ENCODE peak calls at places on chromosomes 4 and X, in nine cellular contexts. R is Calu3; A is colonic mucosa; E is fibroblast of mammary gland; D is body of pancreas; G is CD4-positive, alpha-beta T cell; H is A549; P is H1; Q is choroid plexus epithelial cell. W is an unnamed sample.

GRCh38 chrX:63755892-63756291 is 29.1 kb downstream of the ARHGEF9 start:
- DNase-seq in E (no peak), P (no peak), Q (no peak), G (no peak), A (no peak), D (no peak), R (no peak), H (no peak), W (no peak)

GRCh38 chr4:80138556-80139538 is 58.5 kb upstream of the PRDM8 start:
- DNase-seq in Q (peak), D (no peak), R (no peak), P (no peak), A (no peak), H (no peak), G (peak), E (peak), W (peak)

GRCh38 chrX:50700921-50701320 is 113.1 kb downstream of the SHROOM4 start:
- DNase-seq in A (no peak), E (peak), G (no peak), H (no peak), D (no peak), R (no peak), Q (no peak), P (no peak), W (peak)

GRCh38 chr4:16016536-16016935 is 53.6 kb upstream of the FGFBP2 start:
- DNase-seq in Q (no peak), P (no peak), E (no peak), G (no peak), D (no peak), R (no peak), A (no peak), H (no peak), W (no peak)

GRCh38 chr4:82380344-82380743 is 6.6 kb upstream of the HNRNPD start:
- DNase-seq in D (no peak), A (no peak), E (no peak), P (no peak), R (peak), Q (no peak), H (no peak), G (no peak), W (no peak)

GRCh38 chrX:132750312-132751042 is 208.0 kb downstream of the HS6ST2 start:
- DNase-seq in D (no peak), H (no peak), Q (no peak), A (no peak), G (no peak), R (no peak), E (no peak), P (no peak), W (peak)

GRCh38 chrX:5113128-5113527 is 1115.5 kb downstream of the NLGN4X start:
- DNase-seq in G (no peak), Q (peak), D (no peak), E (no peak), A (no peak), H (peak), R (peak), P (no peak), W (no peak)

GRCh38 chrX:119062750-119063374 is 9.9 kb upstream of the CT47C1 start:
- DNase-seq in A (no peak), R (no peak), P (no peak), E (peak), Q (peak), G (no peak), H (no peak), D (peak), W (no peak)

DNA sequence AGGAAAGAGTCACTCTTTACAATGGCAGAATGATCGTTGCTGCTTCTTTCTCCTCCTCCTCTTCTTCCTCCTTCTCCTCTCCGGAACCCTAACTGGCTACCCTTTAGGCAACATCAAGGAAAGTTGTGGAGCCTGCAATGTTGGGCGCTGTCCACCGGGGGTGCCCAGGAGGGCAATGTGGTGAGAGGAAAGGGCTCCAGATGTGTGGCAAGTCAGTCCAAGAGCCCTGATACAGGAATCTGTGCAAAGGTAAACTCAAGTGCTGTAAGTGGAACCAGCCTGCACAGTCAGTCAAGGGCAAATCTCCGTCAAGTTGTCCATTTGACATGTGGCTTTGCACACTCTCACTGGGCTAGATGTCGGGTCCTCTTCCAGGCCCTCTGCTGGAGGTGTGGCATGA is 2.8 kb downstream of the RTL5 start:
- DNase-seq in D (no peak), R (peak), P (no peak), Q (peak), A (no peak), G (no peak), E (peak), H (peak), W (no peak)
- TF ChIP-seq CTCF in D (no peak), R (no peak), P (peak), Q (peak), A (no peak), G (no peak), E (peak), H (peak), W (peak)

GRCh38 chr4:151395873-151396272 is 13.1 kb upstream of the FHIP1A start:
- DNase-seq in G (no peak), Q (no peak), H (no peak), E (no peak), P (no peak), A (no peak), D (no peak), R (no peak), W (no peak)

GRCh38 chr4:151403656-151404055 is 5.3 kb upstream of the FHIP1A start:
- DNase-seq in R (no peak), A (no peak), Q (no peak), P (no peak), H (no peak), E (no peak), D (no peak), G (no peak), W (no peak)

GRCh38 chr4:151402150-151402865 is 6.7 kb upstream of the FHIP1A start:
- DNase-seq in D (no peak), Q (no peak), G (no peak), R (no peak), P (no peak), A (peak), E (no peak), H (no peak), W (no peak)

GRCh38 chr4:151401739-151402138 is 7.2 kb upstream of the FHIP1A start:
- DNase-seq in A (no peak), G (no peak), D (no peak), R (no peak), E (no peak), P (no peak), Q (no peak), H (no peak), W (no peak)

DNA sequence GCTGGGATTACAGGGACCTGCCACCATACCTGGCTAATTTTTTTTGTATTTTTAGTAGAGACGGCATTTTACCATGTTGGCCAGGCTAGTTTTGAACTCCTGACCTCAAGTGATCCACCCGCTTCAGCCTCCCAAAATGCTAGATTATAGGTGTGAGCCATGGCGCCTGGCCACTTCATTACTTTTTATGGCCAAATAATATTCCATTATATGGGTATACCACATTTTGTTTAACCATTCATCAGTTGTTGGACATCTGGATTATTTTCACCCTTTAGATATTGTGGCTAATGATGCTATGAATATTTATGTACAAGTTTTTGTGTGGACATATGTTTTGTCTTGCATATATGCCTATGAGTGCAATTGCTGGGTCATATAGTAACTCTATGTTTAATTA is 8.6 kb upstream of the FHIP1A start:
- DNase-seq in H (no peak), R (no peak), P (no peak), E (no peak), D (no peak), A (no peak), G (no peak), Q (no peak), W (no peak)
- TF ChIP-seq CTCF in H (no peak), R (no peak), P (no peak), E (no peak), D (no peak), A (no peak), G (no peak), Q (no peak), W (no peak)

GRCh38 chr4:107379054-107379869 is 340.8 kb downstream of the PAPSS1 start:
- DNase-seq in E (peak), H (no peak), G (no peak), A (no peak), P (no peak), D (no peak), Q (peak), R (no peak), W (peak)
- TF ChIP-seq CTCF in E (peak), H (no peak), G (no peak), A (no peak), P (no peak), D (no peak), Q (peak), R (no peak), W (peak)

DNA sequence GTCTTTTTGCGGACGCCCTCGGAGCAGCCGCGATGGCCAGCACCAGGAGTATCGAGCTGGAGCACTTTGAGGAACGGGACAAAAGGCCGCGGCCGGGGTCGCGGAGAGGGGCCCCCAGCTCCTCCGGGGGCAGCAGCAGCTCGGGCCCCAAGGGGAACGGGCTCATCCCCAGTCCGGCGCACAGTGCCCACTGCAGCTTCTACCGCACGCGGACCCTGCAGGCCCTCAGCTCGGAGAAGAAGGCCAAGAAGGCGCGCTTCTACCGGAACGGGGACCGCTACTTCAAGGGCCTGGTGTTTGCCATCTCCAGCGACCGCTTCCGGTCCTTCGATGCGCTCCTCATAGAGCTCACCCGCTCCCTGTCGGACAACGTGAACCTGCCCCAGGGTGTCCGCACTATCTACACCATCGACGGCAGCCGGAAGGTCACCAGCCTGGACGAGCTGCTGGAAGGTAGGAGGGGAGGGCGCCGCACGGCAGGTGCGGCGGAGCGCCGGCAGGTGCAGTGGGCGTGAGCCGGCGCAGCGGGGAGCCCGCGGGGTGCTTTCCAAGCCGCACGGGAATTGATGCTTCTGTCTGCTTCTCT is 844 bp downstream of the DCLK2 start:
- DNase-seq in G (no peak), A (peak), D (peak), P (peak), E (peak), Q (peak), H (peak), R (peak), W (peak)
- TF ChIP-seq CTCF in G (no peak), A (no peak), D (no peak), P (peak), E (no peak), Q (no peak), H (peak), R (no peak), W (no peak)

DNA sequence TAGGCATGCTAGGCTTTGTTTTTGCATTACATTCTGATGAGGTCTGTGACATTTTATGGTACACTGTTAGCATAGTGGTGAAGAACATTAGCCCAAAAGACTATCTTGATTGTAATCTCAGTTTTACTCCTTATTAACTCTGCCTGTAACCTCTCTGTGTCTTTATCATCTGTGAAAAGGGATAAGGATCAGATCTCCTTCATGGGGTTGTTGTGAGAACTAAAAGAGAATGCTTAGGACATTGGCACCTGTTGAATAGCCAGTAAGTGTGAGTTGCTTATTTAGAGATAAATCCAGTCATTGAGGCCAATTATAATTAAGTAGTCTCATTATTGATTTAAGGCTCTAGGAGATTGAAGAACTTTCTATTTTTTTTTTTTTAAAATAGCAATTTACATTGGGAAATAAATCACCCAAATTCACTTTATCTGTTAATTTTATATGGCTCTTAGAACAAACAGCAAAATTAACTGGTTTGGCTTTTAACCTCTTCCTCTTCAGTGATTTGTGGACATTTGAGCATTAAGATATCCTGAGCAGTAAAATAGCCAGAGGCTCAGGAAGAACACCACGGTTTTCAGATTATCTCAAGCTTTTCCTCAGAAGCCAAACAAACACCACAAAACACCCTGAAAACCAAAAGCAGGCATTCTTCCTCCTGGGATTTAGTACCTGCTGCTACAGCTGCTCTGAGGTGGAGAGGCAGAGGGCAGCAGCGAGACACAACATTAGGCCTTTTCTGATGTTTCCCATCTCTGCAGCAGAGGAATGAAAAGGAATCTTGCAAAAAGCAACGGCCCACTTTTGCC is 192.9 kb downstream of the ARHGAP10 start:
- DNase-seq in P (peak), H (peak), E (peak), A (peak), Q (peak), D (peak), G (no peak), R (peak), W (peak)
- TF ChIP-seq CTCF in P (peak), H (no peak), E (peak), A (peak), Q (peak), D (no peak), G (no peak), R (no peak), W (peak)

GRCh38 chr4:55143858-55144257 is 18.5 kb upstream of the KDR start:
- DNase-seq in E (no peak), G (no peak), Q (no peak), H (no peak), D (no peak), A (no peak), R (no peak), P (no peak), W (no peak)
- TF ChIP-seq CTCF in E (no peak), G (no peak), Q (no peak), H (no peak), D (no peak), A (no peak), R (no peak), P (no peak), W (no peak)

DNA sequence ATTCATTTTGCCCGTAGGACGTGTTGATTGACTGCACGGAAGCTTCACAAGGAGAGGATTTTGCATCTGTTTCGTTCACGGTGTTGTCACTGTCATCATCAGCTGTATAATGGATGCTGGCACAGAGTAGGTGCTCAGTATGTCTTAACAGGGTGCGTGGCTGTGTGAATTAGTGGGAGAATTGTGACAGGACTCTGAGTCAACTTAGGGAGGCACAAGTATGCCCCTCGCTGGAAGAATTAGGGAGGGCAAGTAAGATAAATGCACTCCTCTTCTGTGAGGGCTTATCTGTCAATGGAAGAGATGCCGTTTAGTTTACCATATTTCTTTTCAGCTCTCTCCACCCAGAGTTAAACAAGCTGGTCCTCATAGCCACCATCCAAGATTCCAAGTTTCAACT is 107.2 kb downstream of the TRIML1 start:
- DNase-seq in E (peak), D (no peak), R (no peak), H (peak), G (no peak), A (no peak), Q (no peak), P (peak), W (no peak)
- TF ChIP-seq CTCF in E (peak), D (no peak), R (no peak), H (no peak), G (no peak), A (no peak), Q (peak), P (peak), W (no peak)

GRCh38 chrX:103941201-103941975 is 21.0 kb upstream of the TMSB15B start:
- DNase-seq in P (no peak), H (peak), Q (peak), A (no peak), E (peak), G (no peak), D (no peak), R (peak), W (peak)
- TF ChIP-seq CTCF in P (peak), H (peak), Q (peak), A (peak), E (peak), G (peak), D (peak), R (no peak), W (peak)

DNA sequence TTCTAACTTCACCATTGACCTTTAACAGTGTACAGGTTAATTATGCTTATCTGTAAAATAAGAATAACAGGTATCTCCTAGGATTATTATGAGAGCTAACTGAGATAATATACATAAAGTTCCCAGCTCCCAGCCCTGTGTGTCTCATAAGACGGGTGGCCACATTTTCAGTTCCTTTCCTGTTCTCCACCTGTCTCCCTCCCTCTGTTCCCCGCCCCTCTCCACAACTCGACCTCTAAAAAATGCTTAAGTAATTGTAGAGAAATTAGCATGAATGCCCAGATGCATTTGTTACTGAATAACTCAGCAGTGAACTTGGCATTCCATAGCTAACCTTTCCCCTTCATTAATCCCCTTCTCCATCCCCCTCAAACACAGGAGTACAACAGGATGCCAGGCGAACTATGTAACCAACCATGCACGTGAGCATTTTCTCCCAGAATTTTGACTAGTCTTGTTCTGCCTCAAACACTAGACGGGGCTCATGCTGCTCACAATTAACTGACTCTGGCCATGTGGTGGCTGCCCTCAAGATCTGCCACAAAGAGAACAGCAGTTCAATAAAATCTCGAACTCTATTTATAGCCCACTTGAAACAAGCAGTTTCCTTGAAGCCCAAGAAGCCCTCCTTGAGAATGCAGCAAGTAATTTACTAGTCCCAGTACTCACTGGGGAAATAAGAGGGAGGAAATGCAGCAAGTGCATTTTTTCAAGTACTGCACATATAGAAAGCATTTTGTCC is 351.2 kb downstream of the ARHGAP24 start:
- DNase-seq in H (peak), Q (peak), A (peak), P (peak), E (peak), D (peak), G (no peak), R (peak), W (peak)
- TF ChIP-seq CTCF in H (no peak), Q (peak), A (no peak), P (peak), E (no peak), D (no peak), G (no peak), R (no peak), W (peak)

W was measured in AG10803.